ENCODE peak calls at places on chromosomes 6 and 20, in four cellular contexts. X is fibroblast of pulmonary artery, E is left ventricle myocardium inferior, I is ovary. F is an unnamed sample.

GRCh38 chr6:53059648-53060589 is 5.3 kb upstream of the FBXO9 start:
- DNase-seq in X (no peak), E (no peak), I (no peak), F (no peak)

GRCh38 chr6:72675396-72675795 is 53.5 kb downstream of the KCNQ5 start:
- DNase-seq in X (peak; percentile 4), E (no peak), I (no peak), F (no peak)

GRCh38 chr20:10519361-10520048 is 84.4 kb downstream of the SLX4IP start:
- DNase-seq in X (peak; percentile 60), E (no peak), I (no peak), F (peak; percentile 45)

GRCh38 chr6:27178001-27178730 is 69.3 kb upstream of the PRSS16 start:
- DNase-seq in X (peak; percentile 93), E (peak; percentile 51), I (peak; percentile 65), F (peak; percentile 85)

GRCh38 chr20:59403261-59403961 is 103.0 kb downstream of the EDN3 start:
- DNase-seq in X (peak; percentile 2), E (peak; percentile 36), I (peak; percentile 71), F (no peak)

GRCh38 chr20:1900321-1900791 is 5.1 kb downstream of the SIRPA start:
- DNase-seq in X (peak; percentile 80), E (peak; percentile 30), I (peak; percentile 51), F (peak; percentile 76)

GRCh38 chr6:44133003-44133931 is 5.9 kb downstream of the TMEM63B start:
- DNase-seq in X (peak; percentile 52), E (peak; percentile 55), I (no peak), F (peak; percentile 55)

GRCh38 chr6:10510592-10511367 is 10.4 kb upstream of the GCNT2 start:
- DNase-seq in X (peak; percentile 25), E (peak; percentile 57), I (no peak), F (peak; percentile 11)

GRCh38 chr20:17137692-17138091 is 89.1 kb upstream of the PCSK2 start:
- DNase-seq in X (no peak), E (no peak), I (no peak), F (peak; percentile 2)

GRCh38 chr6:46848684-46849360 is 55.6 kb downstream of the MEP1A start:
- DNase-seq in X (peak; percentile 78), E (peak; percentile 88), I (peak; percentile 87), F (peak; percentile 62)

GRCh38 chr6:4351857-4352669 is 216.7 kb upstream of the ECI2 start:
- DNase-seq in X (peak; percentile 97), E (peak; percentile 74), I (peak; percentile 58), F (peak; percentile 97)

GRCh38 chr6:23874985-23875384 is 251.0 kb upstream of the NRSN1 start:
- DNase-seq in X (no peak), E (no peak), I (no peak), F (no peak)

GRCh38 chr6:160015778-160016684 is 47.1 kb downstream of the IGF2R start:
- DNase-seq in X (no peak), E (no peak), I (no peak), F (no peak)

GRCh38 chr6:148973809-148974208 is 227.0 kb downstream of the UST start:
- DNase-seq in X (peak; percentile 63), E (no peak), I (no peak), F (peak; percentile 67)

GRCh38 chr6:46501136-46502089 is 10.2 kb upstream of the RCAN2 start:
- DNase-seq in X (no peak), E (no peak), I (no peak), F (no peak)

GRCh38 chr20:4869290-4870193 is 131.8 kb downstream of the SLC23A2 start:
- DNase-seq in X (no peak), E (no peak), I (no peak), F (no peak)

GRCh38 chr6:133964052-133964451 is 11.0 kb downstream of the TBPL1 start:
- DNase-seq in X (peak; percentile 83), E (no peak), I (no peak), F (peak; percentile 35)

GRCh38 chr6:48757661-48758060 is 646.7 kb upstream of the PTCHD4 start:
- DNase-seq in X (no peak), E (no peak), I (no peak), F (no peak)

GRCh38 chr6:62891065-62891647 is 320.1 kb upstream of the FKBP1C start:
- DNase-seq in X (peak; percentile 0), E (no peak), I (no peak), F (peak; percentile 0)

GRCh38 chr6:157652601-157653363 is 170.3 kb upstream of the SNX9 start:
- DNase-seq in X (no peak), E (no peak), I (no peak), F (no peak)

GRCh38 chr20:50957798-50958732 is at the start of gene DPM1:
- DNase-seq in X (peak; percentile 94), E (peak; percentile 86), I (peak; percentile 90), F (no peak)

GRCh38 chr20:3751664-3752385 is 15.7 kb downstream of the ADISSP start:
- DNase-seq in X (no peak), E (peak; percentile 70), I (no peak), F (no peak)

GRCh38 chr20:8242827-8243764 is 111.0 kb downstream of the PLCB1 start:
- DNase-seq in X (peak; percentile 61), E (no peak), I (no peak), F (peak; percentile 67)

GRCh38 chr6:44431118-44431725 is 43.7 kb downstream of the CDC5L start:
- DNase-seq in X (peak; percentile 83), E (no peak), I (peak; percentile 49), F (peak; percentile 76)

GRCh38 chr20:36624068-36624813 is 18.7 kb downstream of the RAB5IF start:
- DNase-seq in X (peak; percentile 12), E (no peak), I (no peak), F (no peak)

GRCh38 chr6:4577406-4577805 is 198.8 kb upstream of the CDYL start:
- DNase-seq in X (peak; percentile 98), E (no peak), I (no peak), F (peak; percentile 97)

GRCh38 chr6:35506536-35506935 is 6.2 kb downstream of the TULP1 start:
- DNase-seq in X (no peak), E (no peak), I (no peak), F (no peak)

DNA sequence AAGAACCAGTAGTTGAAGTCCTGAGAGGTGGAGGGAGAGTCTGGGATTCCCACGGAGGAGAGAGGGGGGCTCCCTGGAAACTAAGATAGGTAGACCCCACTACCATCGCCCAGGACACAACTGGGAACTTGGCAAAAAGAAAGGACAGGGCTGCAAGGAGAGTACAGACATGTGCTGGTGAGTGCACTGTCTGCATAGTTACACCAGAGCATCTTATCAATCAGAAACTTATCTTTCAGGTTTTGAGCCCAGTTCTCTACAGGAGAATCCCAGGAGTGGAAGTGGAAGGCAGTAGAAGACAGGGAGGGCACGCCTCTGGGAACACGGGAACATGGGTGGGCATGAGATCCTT is 12.2 kb downstream of the NFKBIL1 start:
- DNase-seq in X (no peak), E (no peak), I (no peak), F (no peak)
- H3K4me3 ChIP-seq in X (no peak overlapping the region), E (peak overlapping the region; percentile 21), I (no peak overlapping the region), F (no peak overlapping the region)

GRCh38 chr20:62652051-62652893 is 10.0 kb downstream of the SLCO4A1 start:
- DNase-seq in X (peak; percentile 99), E (peak; percentile 92), I (peak; percentile 95), F (peak; percentile 97)
- TF ChIP-seq CTCF in X (no peak), E (no peak), I (no peak), F (no peak)

DNA sequence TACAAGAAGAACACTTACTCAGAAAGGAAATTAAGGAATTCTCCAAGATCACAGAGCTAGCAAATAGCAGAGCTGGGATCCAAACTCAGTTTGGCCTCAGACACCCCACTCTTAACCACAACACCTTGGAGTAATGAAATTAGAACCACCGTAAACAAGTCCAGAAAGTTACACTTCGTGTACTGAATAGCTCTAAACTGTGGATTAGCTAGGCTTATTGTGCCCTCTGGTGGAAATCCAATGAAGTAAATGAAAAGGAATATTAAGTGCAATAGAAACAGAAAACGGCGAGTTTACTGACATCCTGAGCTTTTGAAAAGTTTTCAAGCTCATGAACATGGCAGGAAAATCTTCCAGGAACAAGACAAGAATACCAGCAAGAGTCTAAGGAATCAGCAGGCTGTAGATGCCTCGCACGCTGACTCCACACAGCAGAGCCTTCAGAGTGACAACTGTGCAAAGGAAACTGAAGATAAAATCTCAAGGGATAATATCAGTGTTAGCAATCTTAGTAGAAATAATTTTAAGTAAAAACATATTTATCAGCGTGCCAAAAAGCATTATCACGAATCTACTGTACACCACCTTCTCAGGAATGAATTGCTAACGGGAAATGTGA is 34.6 kb downstream of the FBXO5 start:
- DNase-seq in X (peak; percentile 69), E (no peak), I (no peak), F (peak; percentile 48)
- H3K4me3 ChIP-seq in X (no peak overlapping the region), E (peak overlapping the region; percentile 28), I (no peak overlapping the region), F (peak overlapping the region; percentile 19)

GRCh38 chr20:46772901-46773300 is 63.5 kb downstream of the SLC2A10 start:
- DNase-seq in X (no peak), E (no peak), I (no peak), F (no peak)
- TF ChIP-seq CTCF in X (peak; percentile 19), E (no peak), I (no peak), F (peak; percentile 23)

DNA sequence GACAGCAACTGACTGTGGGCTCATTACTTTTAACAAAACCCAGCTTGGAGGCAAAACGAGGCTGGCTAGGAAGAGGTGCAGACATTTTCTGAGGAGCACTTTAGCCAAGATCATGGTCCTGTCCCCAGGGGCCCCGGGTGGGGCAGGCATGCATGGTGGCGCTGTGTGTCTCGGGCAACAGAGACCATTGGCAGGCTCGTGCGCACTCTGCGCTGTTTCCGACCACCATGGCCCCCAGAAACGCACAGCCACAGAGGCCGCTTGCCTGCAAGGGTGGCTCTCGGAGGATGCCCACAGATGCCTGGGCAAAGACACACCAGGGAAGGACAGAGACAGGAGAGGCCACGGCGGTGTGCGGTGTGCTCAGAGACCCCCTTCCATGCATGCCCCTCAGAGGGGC is 6.7 kb downstream of the BHLHE23 start:
- DNase-seq in X (no peak), E (no peak), I (no peak), F (no peak)
- H3K4me3 ChIP-seq in X (no peak overlapping the region), E (no peak overlapping the region), I (no peak overlapping the region), F (no peak overlapping the region)